ENCODE peak calls at places on chromosome 22, in five cellular contexts. One of them, this sample, is unnamed.

GRCh38 chr22:46604306-46604690 is 15.9 kb upstream of the GRAMD4 start:
- DNase-seq in GM23338: no peak
- DNase-seq in progenitor cell of endocrine pancreas: no peak
- DNase-seq in stimulated activated CD4-positive, alpha-beta T cell treated with anti-CD3 and anti-CD28 coated beads, Interleukin-2, amount 100 ng/mL, for 48 hours: peak
- DNase-seq in SW 1271: no peak
- DNase-seq in this sample: peak

GRCh38 chr22:48744283-48744641 is 1083.4 kb downstream of the BRD1 start:
- DNase-seq in GM23338: no peak
- DNase-seq in progenitor cell of endocrine pancreas: no peak
- DNase-seq in stimulated activated CD4-positive, alpha-beta T cell treated with anti-CD3 and anti-CD28 coated beads, Interleukin-2, amount 100 ng/mL, for 48 hours: no peak
- DNase-seq in SW 1271: no peak
- DNase-seq in this sample: no peak

GRCh38 chr22:27628891-27629631 is 172.5 kb downstream of the MN1 start:
- DNase-seq in GM23338: no peak
- DNase-seq in progenitor cell of endocrine pancreas: no peak
- DNase-seq in stimulated activated CD4-positive, alpha-beta T cell treated with anti-CD3 and anti-CD28 coated beads, Interleukin-2, amount 100 ng/mL, for 48 hours: no peak
- DNase-seq in SW 1271: no peak
- DNase-seq in this sample: no peak

GRCh38 chr22:46149493-46149997 is 781 bp upstream of the PPARA start:
- DNase-seq in GM23338: peak
- DNase-seq in progenitor cell of endocrine pancreas: no peak
- DNase-seq in stimulated activated CD4-positive, alpha-beta T cell treated with anti-CD3 and anti-CD28 coated beads, Interleukin-2, amount 100 ng/mL, for 48 hours: no peak
- DNase-seq in SW 1271: peak
- DNase-seq in this sample: peak

GRCh38 chr22:44531487-44531886 is 33.5 kb upstream of the RTL6 start:
- DNase-seq in GM23338: no peak
- DNase-seq in progenitor cell of endocrine pancreas: no peak
- DNase-seq in stimulated activated CD4-positive, alpha-beta T cell treated with anti-CD3 and anti-CD28 coated beads, Interleukin-2, amount 100 ng/mL, for 48 hours: no peak
- DNase-seq in SW 1271: no peak
- DNase-seq in this sample: peak

GRCh38 chr22:20788627-20789344 is 14.9 kb downstream of the SERPIND1 start:
- DNase-seq in GM23338: no peak
- DNase-seq in progenitor cell of endocrine pancreas: no peak
- DNase-seq in stimulated activated CD4-positive, alpha-beta T cell treated with anti-CD3 and anti-CD28 coated beads, Interleukin-2, amount 100 ng/mL, for 48 hours: no peak
- DNase-seq in SW 1271: no peak
- DNase-seq in this sample: no peak

GRCh38 chr22:28670153-28670552 is 9.5 kb downstream of the TTC28 start:
- DNase-seq in GM23338: no peak
- DNase-seq in progenitor cell of endocrine pancreas: no peak
- DNase-seq in stimulated activated CD4-positive, alpha-beta T cell treated with anti-CD3 and anti-CD28 coated beads, Interleukin-2, amount 100 ng/mL, for 48 hours: no peak
- DNase-seq in SW 1271: no peak
- DNase-seq in this sample: no peak

GRCh38 chr22:28771195-28771791 is 1.2 kb upstream of the CCDC117 start:
- DNase-seq in GM23338: no peak
- DNase-seq in progenitor cell of endocrine pancreas: no peak
- DNase-seq in stimulated activated CD4-positive, alpha-beta T cell treated with anti-CD3 and anti-CD28 coated beads, Interleukin-2, amount 100 ng/mL, for 48 hours: no peak
- DNase-seq in SW 1271: no peak
- DNase-seq in this sample: no peak

GRCh38 chr22:19632671-19633148 is 81.6 kb upstream of the SEPTIN5 start:
- DNase-seq in GM23338: no peak
- DNase-seq in progenitor cell of endocrine pancreas: no peak
- DNase-seq in stimulated activated CD4-positive, alpha-beta T cell treated with anti-CD3 and anti-CD28 coated beads, Interleukin-2, amount 100 ng/mL, for 48 hours: no peak
- DNase-seq in SW 1271: no peak
- DNase-seq in this sample: no peak

GRCh38 chr22:29359469-29359868 is 28.9 kb downstream of the AP1B1 start:
- DNase-seq in GM23338: peak
- DNase-seq in progenitor cell of endocrine pancreas: no peak
- DNase-seq in stimulated activated CD4-positive, alpha-beta T cell treated with anti-CD3 and anti-CD28 coated beads, Interleukin-2, amount 100 ng/mL, for 48 hours: no peak
- DNase-seq in SW 1271: peak
- DNase-seq in this sample: no peak

GRCh38 chr22:31947296-31947695 is 3.0 kb downstream of the YWHAH start:
- DNase-seq in GM23338: no peak
- DNase-seq in progenitor cell of endocrine pancreas: no peak
- DNase-seq in stimulated activated CD4-positive, alpha-beta T cell treated with anti-CD3 and anti-CD28 coated beads, Interleukin-2, amount 100 ng/mL, for 48 hours: no peak
- DNase-seq in SW 1271: peak
- DNase-seq in this sample: no peak

GRCh38 chr22:20039683-20040325 is 18.9 kb downstream of the TANGO2 start:
- DNase-seq in GM23338: no peak
- DNase-seq in progenitor cell of endocrine pancreas: no peak
- DNase-seq in stimulated activated CD4-positive, alpha-beta T cell treated with anti-CD3 and anti-CD28 coated beads, Interleukin-2, amount 100 ng/mL, for 48 hours: no peak
- DNase-seq in SW 1271: no peak
- DNase-seq in this sample: no peak

GRCh38 chr22:22397292-22397870 is 111.2 kb downstream of the ZNF280B start:
- DNase-seq in GM23338: peak
- DNase-seq in progenitor cell of endocrine pancreas: no peak
- DNase-seq in stimulated activated CD4-positive, alpha-beta T cell treated with anti-CD3 and anti-CD28 coated beads, Interleukin-2, amount 100 ng/mL, for 48 hours: no peak
- DNase-seq in SW 1271: peak
- DNase-seq in this sample: no peak

GRCh38 chr22:37051629-37052385 is at the start of gene KCTD17:
- DNase-seq in GM23338: peak
- DNase-seq in progenitor cell of endocrine pancreas: peak
- DNase-seq in stimulated activated CD4-positive, alpha-beta T cell treated with anti-CD3 and anti-CD28 coated beads, Interleukin-2, amount 100 ng/mL, for 48 hours: peak
- DNase-seq in SW 1271: peak
- DNase-seq in this sample: no peak

GRCh38 chr22:37492428-37493344 is 6.5 kb upstream of the MFNG start:
- DNase-seq in GM23338: peak
- DNase-seq in progenitor cell of endocrine pancreas: no peak
- DNase-seq in stimulated activated CD4-positive, alpha-beta T cell treated with anti-CD3 and anti-CD28 coated beads, Interleukin-2, amount 100 ng/mL, for 48 hours: peak
- DNase-seq in SW 1271: peak
- DNase-seq in this sample: no peak

GRCh38 chr22:37259540-37260029 is 15.5 kb upstream of the RAC2 start:
- DNase-seq in GM23338: peak
- DNase-seq in progenitor cell of endocrine pancreas: no peak
- DNase-seq in stimulated activated CD4-positive, alpha-beta T cell treated with anti-CD3 and anti-CD28 coated beads, Interleukin-2, amount 100 ng/mL, for 48 hours: no peak
- DNase-seq in SW 1271: no peak
- DNase-seq in this sample: no peak

GRCh38 chr22:36775966-36776669 is at the start of gene IFT27:
- DNase-seq in GM23338: peak
- DNase-seq in progenitor cell of endocrine pancreas: peak
- DNase-seq in stimulated activated CD4-positive, alpha-beta T cell treated with anti-CD3 and anti-CD28 coated beads, Interleukin-2, amount 100 ng/mL, for 48 hours: peak
- DNase-seq in SW 1271: peak
- DNase-seq in this sample: peak

GRCh38 chr22:25896098-25896497 is 154.1 kb downstream of the MYO18B start:
- DNase-seq in GM23338: peak
- DNase-seq in progenitor cell of endocrine pancreas: no peak
- DNase-seq in stimulated activated CD4-positive, alpha-beta T cell treated with anti-CD3 and anti-CD28 coated beads, Interleukin-2, amount 100 ng/mL, for 48 hours: no peak
- DNase-seq in SW 1271: no peak
- DNase-seq in this sample: no peak

GRCh38 chr22:41681616-41682015 is 7.1 kb downstream of the SNU13 start:
- DNase-seq in GM23338: no peak
- DNase-seq in progenitor cell of endocrine pancreas: no peak
- DNase-seq in stimulated activated CD4-positive, alpha-beta T cell treated with anti-CD3 and anti-CD28 coated beads, Interleukin-2, amount 100 ng/mL, for 48 hours: no peak
- DNase-seq in SW 1271: no peak
- DNase-seq in this sample: no peak

GRCh38 chr22:31081963-31082605 is 966 bp downstream of the SMTN start:
- DNase-seq in GM23338: no peak
- DNase-seq in progenitor cell of endocrine pancreas: no peak
- DNase-seq in stimulated activated CD4-positive, alpha-beta T cell treated with anti-CD3 and anti-CD28 coated beads, Interleukin-2, amount 100 ng/mL, for 48 hours: no peak
- DNase-seq in SW 1271: peak
- DNase-seq in this sample: no peak

GRCh38 chr22:19849800-19850481 is 4.7 kb downstream of the GNB1L start:
- DNase-seq in GM23338: no peak
- DNase-seq in progenitor cell of endocrine pancreas: no peak
- DNase-seq in stimulated activated CD4-positive, alpha-beta T cell treated with anti-CD3 and anti-CD28 coated beads, Interleukin-2, amount 100 ng/mL, for 48 hours: no peak
- DNase-seq in SW 1271: no peak
- DNase-seq in this sample: no peak

GRCh38 chr22:41857160-41857859 is 24.4 kb downstream of the SREBF2 start:
- DNase-seq in GM23338: peak
- DNase-seq in progenitor cell of endocrine pancreas: no peak
- DNase-seq in stimulated activated CD4-positive, alpha-beta T cell treated with anti-CD3 and anti-CD28 coated beads, Interleukin-2, amount 100 ng/mL, for 48 hours: peak
- DNase-seq in SW 1271: peak
- DNase-seq in this sample: peak

GRCh38 chr22:17562906-17563870 is at the start of gene SLC25A18:
- DNase-seq in GM23338: peak
- DNase-seq in progenitor cell of endocrine pancreas: no peak
- DNase-seq in stimulated activated CD4-positive, alpha-beta T cell treated with anti-CD3 and anti-CD28 coated beads, Interleukin-2, amount 100 ng/mL, for 48 hours: no peak
- DNase-seq in SW 1271: no peak
- DNase-seq in this sample: no peak